ENCODE peak calls at places on chromosome 2, in nine cellular contexts. C is Calu3, S is Ammon's horn, L is RWPE1, A is trophoblast cell, N is GM06990, P is K562, R is Kasumi-1, K is iPS-NIHi11. B is an unnamed sample.

GRCh38 chr2:56784046-56784445 is 600.3 kb downstream of the CCDC85A start:
- DNase-seq in C (no peak), S (no peak), L (no peak), A (no peak), N (no peak), P (no peak), R (no peak), K (no peak), B (no peak)

GRCh38 chr2:44596537-44597320 is 235.0 kb downstream of the CAMKMT start:
- DNase-seq in C (no peak), S (no peak), L (no peak), A (no peak), N (peak), P (no peak), R (no peak), K (no peak), B (peak)

GRCh38 chr2:28639092-28639691 is 112.4 kb upstream of the PPP1CB start:
- DNase-seq in C (no peak), S (no peak), L (no peak), A (peak), N (no peak), P (no peak), R (no peak), K (no peak), B (no peak)

GRCh38 chr2:191866675-191867506 is 20.0 kb upstream of the CAVIN2 start:
- DNase-seq in C (peak), S (no peak), L (peak), A (peak), N (no peak), P (peak), R (peak), K (peak), B (no peak)

GRCh38 chr2:121599963-121600651 is 49.2 kb downstream of the CLASP1 start:
- DNase-seq in C (no peak), S (no peak), L (no peak), A (no peak), N (peak), P (no peak), R (peak), K (no peak), B (peak)

GRCh38 chr2:218022851-218023530 is 20.2 kb upstream of the TNS1 start:
- DNase-seq in C (no peak), S (no peak), L (no peak), A (no peak), N (no peak), P (no peak), R (no peak), K (no peak), B (no peak)

GRCh38 chr2:75513616-75514170 is 47.0 kb downstream of the EVA1A start:
- DNase-seq in C (no peak), S (no peak), L (no peak), A (no peak), N (no peak), P (no peak), R (no peak), K (no peak), B (no peak)

GRCh38 chr2:106192752-106193490 is 1.2 kb downstream of the UXS1 start:
- DNase-seq in C (peak), S (peak), L (peak), A (peak), N (peak), P (no peak), R (peak), K (peak), B (peak)

GRCh38 chr2:143646271-143646670 is 517.1 kb downstream of the ARHGAP15 start:
- DNase-seq in C (no peak), S (no peak), L (no peak), A (no peak), N (no peak), P (no peak), R (no peak), K (no peak), B (no peak)

GRCh38 chr2:65193446-65193845 is 34.2 kb upstream of the ACTR2 start:
- DNase-seq in C (no peak), S (no peak), L (no peak), A (no peak), N (no peak), P (no peak), R (no peak), K (no peak), B (no peak)

GRCh38 chr2:241066893-241067341 is 35.2 kb downstream of the MTERF4 start:
- DNase-seq in C (no peak), S (no peak), L (no peak), A (no peak), N (no peak), P (peak), R (peak), K (peak), B (no peak)

GRCh38 chr2:135563793-135564192 is 32.5 kb downstream of the R3HDM1 start:
- DNase-seq in C (no peak), S (no peak), L (no peak), A (no peak), N (no peak), P (no peak), R (no peak), K (no peak), B (no peak)

GRCh38 chr2:198767694-198768093 is 690.0 kb downstream of the SATB2 start:
- DNase-seq in C (no peak), S (no peak), L (no peak), A (no peak), N (no peak), P (no peak), R (no peak), K (no peak), B (no peak)

B was measured in GM12865.